ENCODE peak calls at places on chromosome 9, in eight cellular contexts. K, X, T, C, L, S, Z and O are unnamed samples.

GRCh38 chr9:133199648-133200321 is 9.3 kb downstream of the OBP2B start:
- DNase-seq in T (peak), C (no peak), Z (no peak), L (no peak), K (no peak), S (peak), X (no peak), O (no peak)

GRCh38 chr9:21465138-21465537 is 17.0 kb downstream of the IFNE start:
- DNase-seq in L (no peak), S (no peak), X (no peak), T (no peak), Z (no peak), K (no peak), C (no peak), O (no peak)

GRCh38 chr9:136120438-136120844 is 1.8 kb upstream of the TMEM250 start:
- DNase-seq in L (no peak), T (no peak), K (no peak), X (no peak), C (no peak), Z (no peak), S (no peak), O (no peak)

GRCh38 chr9:26129216-26129615 is 451.0 kb upstream of the TUSC1 start:
- DNase-seq in C (no peak), L (no peak), S (no peak), K (no peak), T (no peak), Z (no peak), X (no peak), O (no peak)

GRCh38 chr9:78296208-78296892 is 575 bp upstream of the PSAT1 start:
- DNase-seq in S (peak), L (peak), C (peak), K (peak), Z (no peak), X (peak), T (peak), O (peak)

GRCh38 chr9:116219686-116220085 is 66.1 kb downstream of the PAPPA start:
- DNase-seq in T (no peak), K (no peak), C (no peak), L (no peak), Z (peak), X (no peak), S (no peak), O (no peak)

GRCh38 chr9:123036886-123037540 is 3.5 kb downstream of the GPR21 start:
- DNase-seq in S (no peak), C (no peak), K (no peak), T (no peak), Z (no peak), L (no peak), X (no peak), O (no peak)

GRCh38 chr9:134068742-134069535 is 1.1 kb upstream of the BRD3 start:
- DNase-seq in Z (no peak), T (no peak), C (no peak), L (no peak), X (no peak), S (peak), K (no peak), O (no peak)

GRCh38 chr9:88387035-88387732 is 1.1 kb upstream of the SPIN1 start:
- DNase-seq in X (peak), S (peak), Z (peak), L (peak), C (no peak), T (no peak), K (peak), O (peak)

GRCh38 chr9:16154570-16155078 is 601.8 kb downstream of the CCDC171 start:
- DNase-seq in T (peak), S (no peak), Z (peak), L (no peak), K (peak), X (peak), C (no peak), O (no peak)